ENCODE peak calls at places on chromosomes 11 and 22, in nine cellular contexts. E is neural progenitor cell; M is WTC11; B is activated CD8-positive, alpha-beta T cell treated with anti-CD3 and anti-CD28 coated beads for 36 hours; L is fibroblast of pulmonary artery; P is cardiac fibroblast; X is upper lobe of right lung; H is GM12865; Q is PC-3. N is an unnamed sample.

GRCh38 chr22:50529416-50530279 is at the start of gene TYMP:
- DNase-seq in Q (peak; percentile 40), M (no peak), X (peak; percentile 94), P (no peak), L (no peak), E (peak; percentile 44), H (peak; percentile 93), B (peak; percentile 75), N (no peak)

GRCh38 chr11:61092908-61093763 is 9.2 kb upstream of the CD5 start:
- DNase-seq in X (no peak), H (no peak), Q (no peak), M (no peak), E (no peak), P (no peak), B (no peak), L (no peak), N (no peak)

GRCh38 chr22:36546932-36547331 is 18.0 kb upstream of the EIF3D start:
- DNase-seq in M (no peak), B (no peak), L (peak; percentile 61), Q (peak; percentile 93), X (no peak), H (no peak), E (no peak), P (peak; percentile 88), N (no peak)

GRCh38 chr22:46589871-46590271 is 30.3 kb upstream of the GRAMD4 start:
- DNase-seq in E (peak; percentile 1), B (no peak), L (no peak), P (no peak), H (no peak), X (peak; percentile 59), M (peak; percentile 10), Q (no peak), N (no peak)

GRCh38 chr11:94737171-94737611 is 31.0 kb upstream of the AMOTL1 start:
- DNase-seq in L (peak; percentile 8), X (no peak), M (no peak), B (no peak), P (peak; percentile 25), Q (peak; percentile 97), H (no peak), E (no peak), N (no peak)

GRCh38 chr11:115126515-115127208 is 377.6 kb downstream of the CADM1 start:
- DNase-seq in B (no peak), Q (no peak), P (no peak), M (no peak), H (peak; percentile 55), L (no peak), E (no peak), X (no peak), N (no peak)

GRCh38 chr11:85062626-85063025 is 564.5 kb downstream of the DLG2 start:
- DNase-seq in B (no peak), L (no peak), H (peak; percentile 66), P (no peak), Q (no peak), M (no peak), E (no peak), X (no peak), N (no peak)

GRCh38 chr22:42937164-42937854 is 77.6 kb downstream of the PACSIN2 start:
- DNase-seq in X (peak; percentile 80), B (peak; percentile 66), P (peak; percentile 87), L (peak; percentile 67), Q (peak; percentile 79), E (no peak), M (no peak), H (peak; percentile 80), N (no peak)

GRCh38 chr22:28128827-28129226 is 209.8 kb upstream of the PITPNB start:
- DNase-seq in B (no peak), H (no peak), E (no peak), P (no peak), Q (no peak), M (no peak), X (no peak), L (no peak), N (no peak)

GRCh38 chr11:1240771-1241170 is 17.9 kb downstream of the MUC5B start:
- DNase-seq in H (no peak), P (no peak), E (no peak), Q (no peak), L (no peak), B (no peak), M (no peak), X (no peak), N (no peak)

GRCh38 chr11:47443028-47443700 is 5.8 kb downstream of the RAPSN start:
- DNase-seq in H (no peak), X (no peak), E (no peak), M (no peak), B (peak; percentile 23), P (no peak), Q (no peak), L (no peak), N (no peak)

GRCh38 chr11:46520971-46521745 is 72.7 kb downstream of the AMBRA1 start:
- DNase-seq in H (no peak), P (peak; percentile 62), B (no peak), E (no peak), X (no peak), Q (peak; percentile 65), M (no peak), L (peak; percentile 59), N (no peak)

GRCh38 chr11:22785251-22785650 is 44.4 kb downstream of the SVIP start:
- DNase-seq in L (peak; percentile 76), X (no peak), P (peak; percentile 85), M (no peak), Q (peak; percentile 4), B (no peak), H (no peak), E (no peak), N (no peak)

GRCh38 chr11:33248416-33248957 is 8.7 kb upstream of the HIPK3 start:
- DNase-seq in X (no peak), P (peak; percentile 75), M (no peak), E (no peak), H (no peak), L (no peak), B (no peak), Q (no peak), N (no peak)

GRCh38 chr22:48835364-48835763 is 992.3 kb downstream of the BRD1 start:
- DNase-seq in H (no peak), X (no peak), Q (no peak), E (no peak), P (no peak), M (no peak), L (no peak), B (no peak), N (no peak)

GRCh38 chr11:2447951-2448650 is 3.3 kb downstream of the KCNQ1 start:
- DNase-seq in E (no peak), B (no peak), L (no peak), M (no peak), P (no peak), Q (no peak), X (no peak), H (no peak), N (no peak)

GRCh38 chr11:122440783-122441701 is 214.5 kb upstream of the UBASH3B start:
- DNase-seq in M (peak; percentile 58), H (no peak), P (no peak), L (peak; percentile 10), E (peak; percentile 77), Q (no peak), X (no peak), B (peak; percentile 2), N (no peak)

GRCh38 chr11:134373591-134374052 is 38.4 kb downstream of the B3GAT1 start:
- DNase-seq in M (no peak), L (no peak), B (no peak), P (no peak), Q (no peak), X (peak; percentile 54), H (no peak), E (no peak), N (no peak)

GRCh38 chr11:34299284-34299961 is 58.4 kb downstream of the ABTB2 start:
- DNase-seq in P (no peak), Q (no peak), L (no peak), B (no peak), M (no peak), H (no peak), E (peak; percentile 64), X (no peak), N (no peak)

GRCh38 chr22:47210686-47211085 is 448.2 kb downstream of the TBC1D22A start:
- DNase-seq in H (no peak), Q (no peak), P (no peak), E (no peak), M (no peak), L (no peak), B (no peak), X (no peak), N (no peak)

GRCh38 chr11:103987631-103988594 is 48.5 kb upstream of the DDI1 start:
- DNase-seq in H (no peak), B (no peak), P (no peak), X (no peak), L (peak; percentile 38), E (peak; percentile 54), M (peak; percentile 18), Q (peak; percentile 22), N (no peak)
- TF ChIP-seq CTCF in H (no peak), B (no peak), P (no peak), X (no peak), L (no peak), E (no peak), M (no peak), Q (peak; percentile 57), N (no peak)

GRCh38 chr22:22071455-22071854 is 88.9 kb upstream of the TOP3B start:
- DNase-seq in L (no peak), B (no peak), H (no peak), Q (no peak), E (no peak), M (no peak), X (no peak), P (no peak), N (no peak)
- TF ChIP-seq CTCF in L (no peak), B (no peak), H (no peak), Q (no peak), E (no peak), M (no peak), X (no peak), P (no peak), N (no peak)

GRCh38 chr22:41508770-41509170 is 35.5 kb downstream of the POLR3H start:
- DNase-seq in M (no peak), P (no peak), H (no peak), Q (no peak), B (no peak), X (no peak), L (no peak), E (no peak), N (no peak)
- TF ChIP-seq CTCF in M (no peak), P (peak; percentile 5), H (no peak), Q (no peak), B (no peak), X (no peak), L (no peak), E (no peak), N (peak; percentile 13)

DNA sequence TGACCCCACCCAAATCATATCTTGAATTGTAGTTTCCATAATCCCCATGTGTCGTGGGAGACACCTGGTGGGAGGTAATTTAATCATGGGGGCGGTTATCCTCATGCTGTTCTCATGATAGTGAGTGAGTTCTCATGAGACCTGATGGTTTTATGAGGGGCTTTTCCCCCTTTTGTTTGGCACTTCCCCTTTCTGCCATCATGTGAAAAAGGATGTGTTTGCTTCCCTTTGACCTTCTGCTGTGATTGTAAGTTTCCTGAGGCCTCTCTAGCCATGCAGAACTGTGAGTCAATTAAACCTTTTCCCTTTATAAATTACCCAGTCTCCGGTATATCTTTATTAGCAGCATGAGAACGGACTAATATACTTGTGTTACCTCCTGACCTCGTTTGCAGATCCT is 156.6 kb upstream of the MTNR1B start:
- DNase-seq in P (no peak), M (no peak), H (no peak), L (no peak), X (no peak), Q (no peak), E (no peak), B (no peak), N (no peak)
- TF ChIP-seq CTCF in P (no peak), M (no peak), H (no peak), L (no peak), X (no peak), Q (no peak), E (no peak), B (no peak), N (no peak)

GRCh38 chr22:21791635-21792625 is 56.3 kb upstream of the YPEL1 start:
- DNase-seq in H (peak; percentile 71), P (peak; percentile 36), X (no peak), B (peak; percentile 78), E (no peak), Q (peak; percentile 38), L (peak; percentile 30), M (no peak), N (no peak)
- TF ChIP-seq CTCF in H (no peak), P (no peak), X (no peak), B (no peak), E (no peak), Q (no peak), L (no peak), M (no peak), N (no peak)

N was measured in progenitor cell of endocrine pancreas.